ENCODE peak calls at places on chromosomes 12 and 14, in ten cellular contexts. U is amygdala; Z is LHCN-M2; L is GM13977; Y is heart left ventricle; C is DMS153; O is cardiac muscle cell; H is activated CD4-positive, alpha-beta T cell treated with anti-CD3 and anti-CD28 coated beads, Interleukin-2, amount 50 U/mL, for 1 hour; X is stimulated activated CD8-positive, alpha-beta memory T cell treated with anti-CD3 and anti-CD28 coated beads, Interleukin-4, amount 100 ng/mL, for 24 hours; S is T47D. A is an unnamed sample.
A peak's percentile ranks its signal among the peaks of the same experiment; 100 is the strongest.

GRCh38 chr14:89351364-89351957 is 65.6 kb downstream of the FOXN3 start:
- DNase-seq in O (peak; percentile 62), H (no peak), C (no peak), U (no peak), Z (peak; percentile 19), Y (no peak), L (peak; percentile 47), S (no peak), X (no peak), A (no peak)

GRCh38 chr12:101325590-101325989 is 45.7 kb downstream of the UTP20 start:
- DNase-seq in S (no peak), X (no peak), O (no peak), H (no peak), L (no peak), Y (no peak), Z (no peak), U (no peak), C (no peak), A (no peak)

GRCh38 chr14:72826039-72826438 is 67.9 kb downstream of the DPF3 start:
- DNase-seq in L (no peak), Y (no peak), C (no peak), S (no peak), Z (no peak), U (no peak), H (no peak), O (no peak), X (no peak), A (no peak)

GRCh38 chr12:124457287-124458219 is 109.9 kb downstream of the NCOR2 start:
- DNase-seq in X (no peak), U (peak; percentile 89), S (no peak), L (peak; percentile 80), Z (no peak), H (peak; percentile 51), O (peak; percentile 72), Y (peak; percentile 87), C (no peak), A (peak; percentile 19)

GRCh38 chr12:129559756-129560155 is 344.1 kb downstream of the TMEM132D start:
- DNase-seq in O (no peak), C (no peak), X (no peak), Y (no peak), S (no peak), Z (no peak), H (no peak), L (no peak), U (no peak), A (no peak)

GRCh38 chr14:65080954-65081747 is 21.2 kb downstream of the MAX start:
- DNase-seq in H (no peak), Z (no peak), S (no peak), Y (no peak), C (no peak), L (no peak), U (no peak), X (no peak), O (no peak), A (no peak)

GRCh38 chr12:737117-737739 is 15.2 kb upstream of the WNK1 start:
- DNase-seq in S (no peak), C (no peak), Y (no peak), U (no peak), H (no peak), L (no peak), O (no peak), Z (no peak), X (no peak), A (no peak)

GRCh38 chr14:76203086-76204001 is 51.6 kb downstream of the GPATCH2L start:
- DNase-seq in U (no peak), H (no peak), S (no peak), L (peak; percentile 42), C (no peak), O (peak; percentile 80), Y (no peak), Z (peak; percentile 81), X (no peak), A (no peak)

GRCh38 chr14:104800600-104801283 is at the start of gene ZBTB42:
- DNase-seq in Z (peak; percentile 32), O (peak; percentile 54), S (peak; percentile 96), H (peak; percentile 65), X (peak; percentile 36), L (peak; percentile 82), C (no peak), U (peak; percentile 60), Y (peak; percentile 83), A (peak; percentile 59)

GRCh38 chr14:94077111-94077821 is 3.7 kb downstream of the DDX24 start:
- DNase-seq in Z (no peak), H (no peak), O (no peak), U (no peak), Y (no peak), X (no peak), L (no peak), S (no peak), C (no peak), A (no peak)

GRCh38 chr12:18747960-18748359 is 10.0 kb downstream of the CAPZA3 start:
- DNase-seq in U (no peak), S (no peak), Y (no peak), X (no peak), L (no peak), H (no peak), Z (peak; percentile 80), O (peak; percentile 92), C (no peak), A (no peak)

GRCh38 chr14:100304825-100305445 is 1.3 kb downstream of the SLC25A29 start:
- DNase-seq in L (no peak), O (peak; percentile 38), X (no peak), Z (peak; percentile 15), C (no peak), S (peak; percentile 82), H (no peak), Y (no peak), U (peak; percentile 40), A (no peak)

GRCh38 chr12:67543371-67543770 is 105.2 kb upstream of the DYRK2 start:
- DNase-seq in S (no peak), Z (no peak), X (no peak), U (no peak), L (no peak), C (no peak), Y (no peak), O (no peak), H (no peak), A (no peak)

GRCh38 chr12:47504775-47505446 is 200.9 kb downstream of the RPAP3 start:
- DNase-seq in Z (peak; percentile 25), H (no peak), L (no peak), S (no peak), U (no peak), X (no peak), O (peak; percentile 51), C (no peak), Y (no peak), A (no peak)

GRCh38 chr14:31457665-31458659 is 656 bp upstream of the DTD2 start:
- DNase-seq in X (no peak), H (no peak), L (no peak), Y (no peak), C (no peak), O (no peak), U (no peak), S (peak; percentile 35), Z (no peak), A (no peak)

GRCh38 chr14:61178226-61179060 is 102.7 kb downstream of the TMEM30B start:
- DNase-seq in C (no peak), Y (no peak), S (no peak), U (no peak), H (no peak), O (peak; percentile 92), Z (peak; percentile 99), X (no peak), L (no peak), A (no peak)

GRCh38 chr12:89212339-89212771 is 139.9 kb downstream of the DUSP6 start:
- DNase-seq in Y (no peak), C (no peak), S (no peak), L (no peak), U (no peak), X (no peak), Z (no peak), H (no peak), O (peak; percentile 54), A (no peak)

GRCh38 chr12:47832263-47832933 is 12.7 kb upstream of the HDAC7 start:
- DNase-seq in L (peak; percentile 79), Z (no peak), O (no peak), S (no peak), X (peak; percentile 71), U (no peak), H (no peak), Y (no peak), C (no peak), A (no peak)

GRCh38 chr12:52521581-52522266 is 1.5 kb upstream of the KRT5 start:
- DNase-seq in U (no peak), X (no peak), L (no peak), O (peak; percentile 52), C (no peak), Z (peak; percentile 92), Y (no peak), S (no peak), H (no peak), A (no peak)

GRCh38 chr12:113766133-113766879 is 199.8 kb downstream of the RBM19 start:
- DNase-seq in Z (no peak), O (no peak), U (no peak), L (no peak), Y (no peak), X (no peak), C (no peak), H (no peak), S (no peak), A (no peak)

GRCh38 chr12:116659771-116660481 is 77.9 kb downstream of the SPRING1 start:
- DNase-seq in H (no peak), L (no peak), Z (no peak), U (no peak), Y (no peak), C (no peak), S (no peak), X (no peak), O (peak; percentile 28), A (no peak)

GRCh38 chr12:106679576-106679975 is 94.9 kb upstream of the RIC8B start:
- DNase-seq in U (no peak), S (no peak), C (no peak), O (no peak), Z (no peak), H (no peak), X (no peak), Y (no peak), L (no peak), A (no peak)

GRCh38 chr14:106691601-106692291 is 1165.4 kb downstream of the TMEM121 start:
- DNase-seq in Z (peak; percentile 6), L (peak; percentile 77), X (peak; percentile 52), H (peak; percentile 62), O (no peak), Y (peak; percentile 56), U (no peak), S (no peak), C (no peak), A (peak; percentile 23)

GRCh38 chr12:72276212-72276865 is 4.2 kb downstream of the TRHDE start:
- DNase-seq in S (no peak), O (no peak), L (no peak), H (no peak), C (no peak), Z (no peak), U (no peak), X (no peak), Y (no peak), A (no peak)

GRCh38 chr12:50006266-50006665 is 19.0 kb downstream of the RACGAP1 start:
- DNase-seq in L (no peak), O (no peak), Y (no peak), C (no peak), X (no peak), Z (no peak), U (no peak), S (no peak), H (no peak), A (no peak)

GRCh38 chr12:100868487-100868886 is 73.9 kb downstream of the ANO4 start:
- DNase-seq in L (no peak), S (no peak), O (peak; percentile 34), H (no peak), X (no peak), Y (no peak), C (no peak), U (no peak), Z (peak; percentile 67), A (no peak)

GRCh38 chr12:94174576-94174975 is 26.2 kb downstream of the PLXNC1 start:
- DNase-seq in O (no peak), U (no peak), X (peak; percentile 4), H (no peak), L (no peak), Z (no peak), Y (no peak), C (no peak), S (no peak), A (no peak)

GRCh38 chr14:54329082-54329695 is 67.6 kb upstream of the CDKN3 start:
- DNase-seq in Z (peak; percentile 75), X (no peak), Y (no peak), O (peak; percentile 80), H (no peak), S (peak; percentile 62), C (no peak), U (no peak), L (peak; percentile 24), A (no peak)

A was measured in activated T-helper 1 cell treated with Interleukin-2 at 50 U/mL for 16 hours.